ENCODE peak calls at places on chromosomes 6 and 20, in four cellular contexts. Q, A, C and K are unnamed samples. For H3K4me1, the result is how much of the 10 kb centered on the place peaks cover.

GRCh38 chr20:36951198-36951976 is at the start of gene SAMHD1:
- DNase-seq in A (peak), Q (peak), C (peak), K (peak)

GRCh38 chr20:46285072-46285471 is 23.2 kb downstream of the CDH22 start:
- DNase-seq in Q (no peak), A (no peak), C (no peak), K (no peak)

GRCh38 chr6:134502614-134503541 is 185.0 kb upstream of the SGK1 start:
- DNase-seq in A (no peak), C (no peak), Q (no peak), K (no peak)

GRCh38 chr6:170292111-170292777 is 1.4 kb upstream of the DLL1 start:
- DNase-seq in Q (peak), A (no peak), C (no peak), K (no peak)

GRCh38 chr6:90249458-90249857 is 47.2 kb downstream of the BACH2 start:
- DNase-seq in C (no peak), Q (no peak), A (no peak), K (no peak)

GRCh38 chr6:13711384-13711725 is 280 bp downstream of the RANBP9 start:
- DNase-seq in Q (no peak), C (no peak), A (no peak), K (peak)

GRCh38 chr6:3766219-3766618 is 14.7 kb upstream of the PXDC1 start:
- DNase-seq in A (no peak), C (no peak), Q (no peak), K (peak)

GRCh38 chr6:112879920-112880413 is 532.8 kb downstream of the RFPL4B start:
- DNase-seq in Q (peak), C (no peak), A (no peak), K (peak)

GRCh38 chr6:65113581-65113980 is 593.4 kb downstream of the EYS start:
- DNase-seq in C (no peak), A (no peak), Q (no peak), K (no peak)

GRCh38 chr6:46368137-46368536 is 123.1 kb downstream of the RCAN2 start:
- DNase-seq in A (no peak), Q (no peak), C (no peak), K (no peak)

GRCh38 chr6:13794184-13794583 is 20.2 kb downstream of the MCUR1 start:
- DNase-seq in C (no peak), Q (no peak), A (no peak), K (peak)

GRCh38 chr6:135012764-135013163 is 41.9 kb downstream of the HBS1L start:
- DNase-seq in C (no peak), A (no peak), Q (no peak), K (no peak)

GRCh38 chr6:88538130-88538706 is 372.1 kb upstream of the CNR1 start:
- DNase-seq in C (no peak), Q (peak), A (no peak), K (peak)

GRCh38 chr20:50628853-50629674 is 62.3 kb downstream of the RIPOR3 start:
- DNase-seq in Q (peak), A (no peak), C (no peak), K (no peak)

GRCh38 chr6:5260111-5260620 is 584 bp downstream of the LYRM4 start:
- DNase-seq in C (no peak), A (peak), Q (peak), K (peak)

GRCh38 chr6:19699990-19700389 is 137.2 kb upstream of the ID4 start:
- DNase-seq in C (no peak), A (no peak), Q (no peak), K (no peak)

DNA sequence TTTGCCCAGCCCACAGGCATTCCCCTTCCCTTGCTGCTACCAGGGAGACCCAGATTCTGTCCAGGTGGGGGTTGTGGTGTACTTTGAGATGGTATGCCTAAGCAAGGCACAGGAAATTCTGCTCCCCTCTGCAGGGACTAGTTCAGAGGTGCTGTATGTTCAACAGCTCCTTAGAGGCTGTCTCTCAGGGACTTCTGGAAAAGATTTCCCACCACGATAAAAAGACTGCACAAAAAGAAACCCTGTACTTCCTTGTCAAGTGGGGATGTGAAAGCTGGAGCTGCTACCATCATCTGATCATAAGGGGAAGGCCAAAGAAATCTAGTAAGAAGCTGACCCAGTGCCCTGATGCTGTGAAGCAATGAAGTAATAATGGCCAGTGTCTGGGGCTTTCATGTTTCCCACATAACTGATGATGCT is 51.5 kb upstream of the SMIM29 start:
- DNase-seq in C (no peak), Q (no peak), A (no peak), K (no peak)
- H3K4me1 ChIP-seq in C (under half), Q (under half), A (under half), K (under half)

GRCh38 chr6:148500402-148500801 is 157.8 kb downstream of the SASH1 start:
- DNase-seq in C (no peak), A (no peak), Q (no peak), K (no peak)

GRCh38 chr6:148497717-148498116 is 155.1 kb downstream of the SASH1 start:
- DNase-seq in C (no peak), Q (no peak), A (no peak), K (no peak)

GRCh38 chr6:148501178-148501590 is 158.5 kb downstream of the SASH1 start:
- DNase-seq in C (peak), Q (no peak), A (no peak), K (no peak)

GRCh38 chr6:148502773-148503135 is 160.1 kb downstream of the SASH1 start:
- DNase-seq in Q (no peak), C (no peak), A (no peak), K (no peak)

DNA sequence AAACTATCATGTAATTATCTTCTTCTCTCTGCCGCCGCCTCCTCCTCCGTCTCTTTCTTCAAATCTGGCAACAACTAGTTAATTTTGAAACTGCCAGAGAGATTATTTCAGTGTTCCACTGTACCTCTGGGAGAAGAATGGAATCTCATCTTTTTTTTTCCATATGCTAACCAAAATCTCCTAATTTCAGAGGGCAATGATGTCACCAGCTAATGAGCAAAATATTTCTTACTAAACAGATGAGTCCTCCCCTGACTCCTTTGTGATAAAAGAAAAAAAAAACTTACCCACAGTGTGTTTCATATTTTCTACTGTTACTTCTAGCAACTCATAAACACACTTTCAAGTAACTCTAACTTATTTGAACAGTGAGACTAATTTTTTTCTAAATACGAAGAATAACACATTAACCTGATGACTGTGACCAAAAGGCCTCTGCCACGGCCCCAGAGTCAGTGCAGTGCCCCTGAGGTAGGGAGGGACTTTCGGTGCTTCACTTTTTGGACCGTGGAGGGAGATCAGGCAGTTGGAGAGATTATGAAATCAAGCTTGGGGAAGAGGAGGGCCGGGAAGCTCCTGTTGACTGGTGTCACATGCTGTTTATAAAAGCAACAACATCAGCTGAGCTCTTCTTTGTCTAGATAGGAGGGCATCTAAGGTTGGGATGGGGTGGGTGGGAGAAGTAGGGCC is 159.6 kb downstream of the SASH1 start:
- DNase-seq in Q (no peak), C (peak), A (no peak), K (no peak)
- H3K4me1 ChIP-seq in Q (under half), C (under half), A (under half), K (under half)

GRCh38 chr6:131980338-131980790 is 29.2 kb upstream of the CCN2 start:
- DNase-seq in Q (no peak), C (no peak), A (no peak), K (no peak)

GRCh38 chr6:131979515-131980337 is 28.6 kb upstream of the CCN2 start:
- DNase-seq in Q (no peak), A (no peak), C (no peak), K (no peak)

GRCh38 chr6:131982740-131983259 is 31.6 kb upstream of the CCN2 start:
- DNase-seq in C (no peak), Q (no peak), A (no peak), K (no peak)

GRCh38 chr6:131980791-131981623 is 29.8 kb upstream of the CCN2 start:
- DNase-seq in C (no peak), Q (no peak), A (no peak), K (no peak)

DNA sequence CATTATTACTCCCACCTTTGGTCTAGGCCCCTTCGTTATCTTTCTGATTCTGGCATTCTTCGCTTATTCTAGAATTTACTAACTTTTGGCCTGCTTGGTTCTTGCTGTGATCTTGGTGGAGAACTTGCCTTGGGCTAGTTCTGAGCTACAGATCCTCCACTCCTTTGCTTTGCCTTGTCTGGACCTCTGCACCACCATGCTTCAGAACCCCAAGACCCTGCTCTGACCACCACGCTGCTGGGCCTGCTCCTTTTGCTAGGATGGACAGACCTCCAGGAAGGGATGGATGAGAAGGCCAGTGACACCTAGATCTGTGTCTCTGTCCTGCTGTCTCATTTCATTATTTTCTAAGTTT is 30.4 kb upstream of the CCN2 start:
- DNase-seq in A (no peak), C (no peak), Q (no peak), K (no peak)
- H3K4me1 ChIP-seq in A (under half), C (under half), Q (under half), K (under half)

DNA sequence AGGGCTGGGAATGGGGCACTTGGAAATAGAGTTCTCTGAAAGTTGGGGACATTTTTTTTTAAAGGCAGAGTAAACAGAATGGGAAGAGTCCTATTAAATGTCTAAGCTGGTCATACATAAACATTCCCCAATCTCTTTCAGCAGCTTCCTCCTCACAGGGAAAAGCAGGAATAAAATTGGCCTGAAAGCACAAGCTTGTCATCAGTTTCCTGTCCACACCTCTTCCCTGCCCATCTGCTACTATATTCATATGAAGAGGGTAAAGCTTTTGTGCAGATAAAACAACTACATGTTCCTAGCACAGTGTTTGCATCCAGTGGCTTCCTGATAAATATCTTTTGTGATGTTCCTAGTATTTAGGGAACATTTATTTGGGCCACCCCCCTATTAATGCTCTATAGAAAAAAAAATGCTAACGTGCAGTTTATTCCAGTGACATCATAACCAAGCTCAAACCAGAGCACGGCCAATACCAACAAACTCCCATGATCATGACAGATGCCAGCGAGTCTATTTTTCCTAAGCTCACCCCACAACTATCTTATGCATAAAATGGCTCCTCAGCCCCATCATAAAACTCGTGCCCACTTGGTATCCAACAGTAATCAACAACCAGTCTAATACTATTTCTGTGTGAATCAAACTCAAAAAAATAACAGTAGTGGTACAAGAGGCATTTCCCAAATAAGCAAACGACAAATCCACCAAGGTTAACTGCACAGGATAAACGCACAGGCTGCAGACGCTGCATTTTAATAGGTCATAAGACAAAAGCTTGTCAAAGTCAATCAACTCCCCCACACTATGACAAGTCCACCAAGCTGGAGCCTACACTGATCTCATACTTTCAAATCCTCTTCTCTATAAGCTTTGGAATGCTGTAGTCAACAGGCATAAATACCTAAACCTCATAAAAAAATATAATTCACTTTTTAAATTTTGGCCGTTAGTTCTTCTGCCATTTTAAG is 95.3 kb downstream of the EPB41L2 start:
- DNase-seq in C (no peak), A (no peak), Q (no peak), K (no peak)
- H3K4me1 ChIP-seq in C (under half), A (under half), Q (under half), K (under half)

DNA sequence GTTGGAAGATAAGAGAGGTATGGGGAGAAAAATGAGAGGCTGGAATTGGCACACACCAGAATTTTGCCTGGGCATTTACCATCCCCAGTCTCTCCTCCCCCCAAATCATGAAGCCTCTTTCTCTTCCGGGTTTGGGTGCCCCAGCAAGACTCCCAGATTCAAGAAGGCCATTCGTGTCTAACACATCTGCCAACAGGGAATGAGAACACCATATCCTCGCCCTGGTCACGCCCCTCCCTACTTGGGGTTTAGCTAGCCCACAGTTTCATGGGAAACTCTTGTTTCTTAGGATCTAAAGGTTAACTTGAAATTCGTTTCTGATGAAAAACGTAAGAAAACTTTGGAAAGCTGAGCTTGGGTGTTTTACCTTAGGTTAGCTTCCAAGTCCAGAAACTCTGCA is 105.5 kb upstream of the TMEM170B start:
- DNase-seq in A (no peak), Q (no peak), C (no peak), K (no peak)
- H3K4me1 ChIP-seq in A (under half), Q (under half), C (under half), K (under half)

DNA sequence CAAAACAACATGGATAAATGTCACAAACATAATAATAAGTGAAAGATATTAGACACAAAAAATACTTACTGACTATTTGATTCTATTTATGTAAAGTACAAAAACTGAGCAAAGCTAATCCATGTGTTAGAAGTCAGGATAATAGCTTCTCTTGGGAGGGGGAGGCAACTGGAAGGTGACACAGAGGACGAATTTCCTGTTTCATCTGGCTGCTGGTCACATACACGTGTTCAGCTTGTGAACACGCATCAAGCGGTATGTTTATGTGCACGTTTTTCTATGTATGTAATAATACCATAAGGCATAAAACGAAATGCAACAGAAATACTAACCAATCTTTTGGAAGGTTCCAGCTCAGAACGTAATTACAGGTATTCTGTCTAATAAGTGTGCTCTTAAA is 54.3 kb downstream of the MKKS start:
- DNase-seq in C (no peak), A (no peak), Q (no peak), K (no peak)
- H3K4me1 ChIP-seq in C (under half), A (under half), Q (under half), K (under half)

GRCh38 chr6:143766185-143766553 is 77.0 kb upstream of the LTV1 start:
- DNase-seq in C (no peak), Q (no peak), A (no peak), K (no peak)

GRCh38 chr6:143761103-143761502 is 82.0 kb upstream of the LTV1 start:
- DNase-seq in C (no peak), Q (no peak), A (no peak), K (no peak)

GRCh38 chr6:143762126-143762525 is 81.0 kb upstream of the LTV1 start:
- DNase-seq in Q (no peak), A (no peak), C (no peak), K (no peak)

GRCh38 chr6:143767433-143767832 is 75.7 kb upstream of the LTV1 start:
- DNase-seq in Q (no peak), C (no peak), A (no peak), K (no peak)

DNA sequence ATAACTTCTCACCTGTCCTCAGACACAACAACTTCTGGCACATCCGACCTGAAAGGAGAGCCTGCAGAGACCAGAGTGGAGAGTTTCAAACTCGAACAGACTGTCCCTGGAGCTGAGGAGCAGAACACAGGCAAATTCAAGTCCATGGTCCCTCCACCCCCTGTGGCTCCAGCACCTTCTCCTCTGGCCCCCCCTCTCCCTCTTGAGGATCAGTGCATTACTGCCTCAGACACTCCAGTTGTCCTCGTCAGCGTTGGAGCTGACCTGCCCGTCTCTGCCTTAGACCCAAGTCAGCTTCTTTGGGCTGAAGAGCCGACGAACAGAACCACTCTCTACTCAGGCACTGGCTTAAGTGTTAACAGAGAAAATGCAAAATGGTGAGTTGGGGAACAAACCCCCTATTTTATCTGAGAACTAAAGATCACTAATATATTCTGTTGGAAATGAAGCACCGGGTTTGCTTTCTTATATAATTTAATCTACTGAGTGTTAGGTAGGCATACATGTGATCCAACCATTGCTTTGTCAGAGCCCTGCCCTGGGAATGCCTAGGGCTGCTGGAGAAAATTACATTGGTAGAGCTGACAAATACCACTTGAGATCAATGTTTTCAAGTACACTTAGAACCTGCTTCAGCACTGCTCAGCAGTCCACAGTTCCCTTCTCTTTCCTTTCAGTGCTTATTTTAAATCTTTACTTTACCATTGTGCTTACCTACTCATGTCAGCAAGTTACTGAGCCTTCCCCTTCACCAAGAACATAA is 77.5 kb upstream of the LTV1 start:
- DNase-seq in C (no peak), A (no peak), Q (no peak), K (no peak)
- H3K4me1 ChIP-seq in C (under half), A (under half), Q (under half), K (under half)

GRCh38 chr6:137210903-137211302 is 8.3 kb downstream of the IFNGR1 start:
- DNase-seq in C (no peak), Q (no peak), A (no peak), K (no peak)

GRCh38 chr6:137214931-137215330 is 4.3 kb downstream of the IFNGR1 start:
- DNase-seq in Q (no peak), C (no peak), A (no peak), K (no peak)

GRCh38 chr6:137213331-137213740 is 5.8 kb downstream of the IFNGR1 start:
- DNase-seq in C (no peak), A (no peak), Q (no peak), K (no peak)

GRCh38 chr6:137213813-137214212 is 5.4 kb downstream of the IFNGR1 start:
- DNase-seq in C (no peak), A (no peak), Q (no peak), K (no peak)

DNA sequence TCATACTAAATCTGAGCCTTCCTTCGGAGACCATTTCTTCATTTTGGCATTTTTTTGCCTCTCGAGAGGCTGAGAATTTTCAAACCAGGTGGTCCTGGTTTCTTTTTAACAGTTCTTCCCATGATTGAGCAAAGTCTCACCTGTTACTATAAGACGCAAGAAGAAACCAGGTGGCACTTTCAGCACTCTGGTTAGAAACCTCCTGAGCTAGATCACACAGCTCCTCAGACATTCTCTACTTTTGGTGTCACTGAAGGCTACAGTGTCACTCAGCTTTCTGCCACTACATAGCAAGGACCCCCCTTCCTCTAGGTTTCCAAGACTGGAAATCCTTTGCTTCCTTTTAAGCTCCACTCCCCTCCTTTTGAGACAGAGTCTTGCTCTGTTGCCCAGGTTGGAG is 7.3 kb downstream of the IFNGR1 start:
- DNase-seq in Q (no peak), C (no peak), A (no peak), K (no peak)
- H3K4me1 ChIP-seq in Q (under half), C (under half), A (under half), K (under half)